ENCODE peak calls at places on chromosomes 5 and 9, in nine cellular contexts. Z, I, K, O, G, W, C, X and F are unnamed samples.

GRCh38 chr5:138459311-138459710 is 6.0 kb upstream of the EGR1 start:
- DNase-seq in O (no peak), W (no peak), K (no peak), Z (no peak), X (no peak), C (peak), G (no peak), I (no peak), F (peak)

GRCh38 chr9:138021251-138022056 is 143.9 kb downstream of the CACNA1B start:
- DNase-seq in Z (no peak), I (no peak), K (no peak), C (no peak), W (no peak), G (no peak), X (no peak), O (peak), F (no peak)

GRCh38 chr9:78215706-78216105 is 20.2 kb upstream of the CEP78 start:
- DNase-seq in C (no peak), K (peak), O (no peak), G (peak), Z (no peak), I (no peak), X (peak), W (no peak), F (no peak)

GRCh38 chr5:81397169-81397568 is 3.2 kb upstream of the ACOT12 start:
- DNase-seq in X (peak), I (no peak), O (peak), W (no peak), K (peak), C (no peak), Z (no peak), G (peak), F (no peak)

GRCh38 chr5:159459951-159460538 is 129.8 kb upstream of the IL12B start:
- DNase-seq in O (no peak), G (peak), W (no peak), Z (no peak), K (peak), C (no peak), I (peak), X (no peak), F (no peak)

GRCh38 chr5:165630211-165630866 is 2124.9 kb downstream of the MAT2B start:
- DNase-seq in Z (peak), G (peak), O (peak), W (peak), C (peak), I (peak), X (peak), K (peak), F (peak)

GRCh38 chr9:20188616-20189212 is 399.9 kb upstream of the SLC24A2 start:
- DNase-seq in O (no peak), X (no peak), I (no peak), C (no peak), K (no peak), Z (no peak), G (no peak), W (no peak), F (no peak)

GRCh38 chr9:99822096-99822595 is 461 bp downstream of the NR4A3 start:
- DNase-seq in I (peak), W (peak), K (no peak), G (peak), O (no peak), Z (no peak), C (peak), X (no peak), F (peak)

GRCh38 chr5:154164182-154164581 is 26.4 kb upstream of the GALNT10 start:
- DNase-seq in G (no peak), X (no peak), W (no peak), O (peak), C (no peak), Z (no peak), K (no peak), I (peak), F (peak)

GRCh38 chr9:129823163-129823933 is 588 bp downstream of the TOR1A start:
- DNase-seq in K (peak), I (peak), W (peak), O (peak), C (no peak), G (peak), X (peak), Z (no peak), F (no peak)

GRCh38 chr5:141484499-141485304 is at the start of gene PCDHGC4:
- DNase-seq in I (no peak), W (no peak), X (peak), O (peak), K (no peak), G (peak), Z (no peak), C (no peak), F (no peak)

GRCh38 chr5:180143656-180144364 is 65.2 kb downstream of the RASGEF1C start:
- DNase-seq in G (no peak), K (no peak), O (no peak), W (no peak), C (no peak), X (no peak), Z (no peak), I (peak), F (no peak)

GRCh38 chr9:131590907-131591844 is 45.9 kb downstream of the PRRT1B start:
- DNase-seq in X (peak), G (peak), C (peak), Z (no peak), W (peak), K (peak), O (peak), I (peak), F (peak)

GRCh38 chr5:58410441-58410840 is 49.4 kb downstream of the PLK2 start:
- DNase-seq in O (no peak), W (no peak), K (peak), X (peak), G (peak), Z (no peak), C (no peak), I (no peak), F (peak)

GRCh38 chr5:6291961-6292360 is 86.4 kb downstream of the MED10 start:
- DNase-seq in W (peak), X (no peak), Z (no peak), O (no peak), G (no peak), K (no peak), I (peak), C (no peak), F (peak)

GRCh38 chr9:128392302-128393152 is 21.4 kb downstream of the URM1 start:
- DNase-seq in G (no peak), W (no peak), K (no peak), X (no peak), O (peak), I (no peak), Z (no peak), C (no peak), F (no peak)

GRCh38 chr5:52657231-52657645 is 130.5 kb upstream of the ITGA1 start:
- DNase-seq in Z (peak), W (no peak), C (no peak), X (peak), O (peak), G (peak), K (peak), I (peak), F (peak)
- H3K9ac ChIP-seq in Z (no peak), W (no peak), C (no peak), X (no peak), O (no peak), G (no peak), K (no peak), I (no peak), F (no peak)

DNA sequence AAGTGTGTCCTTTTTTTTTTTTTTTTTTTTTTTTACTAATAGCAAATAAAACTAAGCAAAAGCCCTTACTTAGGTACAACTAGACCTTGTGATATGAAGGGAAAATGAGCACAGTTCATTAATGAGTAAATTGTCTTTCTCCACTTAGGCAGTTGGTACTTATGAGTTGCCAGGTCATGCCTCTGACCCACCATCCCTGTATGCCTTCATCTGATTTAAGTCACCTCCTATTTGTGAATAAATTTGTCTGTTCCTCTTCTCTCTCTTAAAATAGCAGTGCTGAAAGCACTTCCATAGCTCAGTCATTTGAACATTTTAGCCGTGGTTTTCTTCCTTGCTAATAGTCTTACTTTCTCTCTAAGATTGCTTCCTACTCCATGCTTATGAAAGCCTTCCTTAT is 61.4 kb downstream of the SLC44A1 start:
- DNase-seq in K (no peak), Z (no peak), G (no peak), W (no peak), O (no peak), C (no peak), X (no peak), I (no peak), F (no peak)
- H3K9ac ChIP-seq in K (no peak), Z (no peak), G (no peak), W (no peak), O (no peak), C (no peak), X (no peak), I (no peak), F (no peak)

GRCh38 chr5:131211669-131212068 is 40.9 kb downstream of the LYRM7 start:
- DNase-seq in X (no peak), O (no peak), K (no peak), C (no peak), Z (no peak), I (peak), G (no peak), W (no peak), F (no peak)
- H3K9ac ChIP-seq in X (no peak), O (no peak), K (no peak), C (no peak), Z (no peak), I (peak), G (no peak), W (no peak), F (no peak)

DNA sequence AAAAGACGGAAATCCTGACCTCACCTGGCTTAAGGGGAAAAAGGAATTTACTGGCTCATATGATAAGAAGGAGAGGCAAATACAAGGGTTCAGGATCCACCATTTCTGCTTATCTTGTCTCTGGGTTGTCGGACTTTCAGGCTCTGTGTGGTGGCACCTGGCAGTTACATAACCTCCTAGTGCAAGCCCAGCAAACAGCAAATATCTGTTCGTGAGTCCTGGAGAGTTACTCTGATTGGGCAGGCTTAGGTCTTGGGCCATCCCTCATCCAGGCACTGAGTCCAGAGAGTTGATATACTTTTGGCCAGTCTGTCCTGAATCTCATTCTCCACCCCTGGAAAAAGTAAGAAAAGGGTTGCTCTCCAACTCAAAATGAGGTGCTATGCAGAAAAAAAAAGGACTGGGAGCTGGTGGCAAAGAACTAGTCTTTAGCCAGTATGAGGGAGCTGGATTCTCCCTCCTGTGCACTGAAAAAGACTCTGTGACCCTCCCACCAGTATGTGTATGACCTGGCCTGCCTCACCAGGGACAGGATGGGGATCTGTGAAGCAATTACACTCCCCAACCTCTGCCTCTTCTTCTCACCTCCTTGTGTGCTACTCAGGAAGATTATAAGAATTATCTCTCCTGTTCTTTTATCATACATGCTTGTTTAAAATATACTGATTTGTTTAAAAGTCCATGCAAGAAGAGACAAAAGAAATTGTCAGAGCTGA is 282.9 kb downstream of the ARHGAP26 start:
- DNase-seq in Z (no peak), O (no peak), X (no peak), C (no peak), K (no peak), I (peak), G (no peak), W (no peak), F (peak)
- H3K9ac ChIP-seq in Z (no peak), O (no peak), X (no peak), C (no peak), K (no peak), I (peak), G (no peak), W (no peak), F (no peak)

GRCh38 chr9:70044450-70045307 is 1.0 kb downstream of the MAMDC2 start:
- DNase-seq in G (peak), C (no peak), W (no peak), O (no peak), Z (no peak), X (peak), I (no peak), K (peak), F (peak)

GRCh38 chr9:70043285-70043684 is 363 bp upstream of the MAMDC2 start:
- DNase-seq in W (no peak), K (no peak), I (no peak), Z (no peak), X (no peak), O (no peak), G (no peak), C (no peak), F (no peak)

GRCh38 chr9:70045452-70045851 is 1.8 kb downstream of the MAMDC2 start:
- DNase-seq in O (no peak), W (no peak), X (no peak), K (no peak), G (no peak), C (no peak), Z (no peak), I (no peak), F (no peak)

GRCh38 chr9:70042461-70043215 is 1.0 kb upstream of the MAMDC2 start:
- DNase-seq in G (no peak), I (no peak), X (no peak), W (no peak), Z (no peak), C (no peak), K (no peak), O (no peak), F (no peak)

GRCh38 chr9:70043689-70044449 is at the start of gene MAMDC2:
- DNase-seq in C (peak), O (peak), W (no peak), G (peak), I (no peak), X (peak), Z (no peak), K (peak), F (peak)
- H3K9ac ChIP-seq in C (peak), O (no peak), W (no peak), G (no peak), I (no peak), X (peak), Z (no peak), K (peak), F (peak)

GRCh38 chr5:157486861-157487260 is 26.8 kb downstream of the NIPAL4 start:
- DNase-seq in G (no peak), O (no peak), C (no peak), Z (no peak), X (no peak), K (no peak), W (no peak), I (no peak), F (no peak)
- H3K9ac ChIP-seq in G (no peak), O (no peak), C (peak), Z (no peak), X (peak), K (no peak), W (no peak), I (no peak), F (no peak)

GRCh38 chr5:61339764-61340163 is 7.7 kb downstream of the ZSWIM6 start:
- DNase-seq in I (no peak), X (no peak), O (no peak), W (no peak), G (no peak), C (no peak), K (no peak), Z (no peak), F (no peak)
- H3K9ac ChIP-seq in I (no peak), X (no peak), O (no peak), W (no peak), G (no peak), C (no peak), K (no peak), Z (peak), F (no peak)

GRCh38 chr5:132457371-132458225 is 33.0 kb downstream of the IRF1 start:
- DNase-seq in X (peak), Z (no peak), C (no peak), O (no peak), W (peak), G (peak), K (peak), I (no peak), F (no peak)

GRCh38 chr5:132456553-132457361 is 33.8 kb downstream of the IRF1 start:
- DNase-seq in C (no peak), O (no peak), X (peak), I (no peak), Z (no peak), W (peak), G (peak), K (no peak), F (peak)

GRCh38 chr5:132459031-132459982 is 31.3 kb downstream of the IRF1 start:
- DNase-seq in K (peak), X (peak), W (peak), Z (no peak), I (no peak), G (peak), C (no peak), O (no peak), F (no peak)

GRCh38 chr5:132458651-132459030 is 31.9 kb downstream of the IRF1 start:
- DNase-seq in G (peak), Z (no peak), I (no peak), X (peak), C (no peak), K (peak), W (no peak), O (no peak), F (peak)

GRCh38 chr5:132458226-132458560 is 32.4 kb downstream of the IRF1 start:
- DNase-seq in W (no peak), G (peak), X (peak), K (peak), C (no peak), O (no peak), I (no peak), Z (no peak), F (no peak)
- H3K9ac ChIP-seq in W (peak), G (peak), X (peak), K (no peak), C (no peak), O (peak), I (no peak), Z (no peak), F (peak)

DNA sequence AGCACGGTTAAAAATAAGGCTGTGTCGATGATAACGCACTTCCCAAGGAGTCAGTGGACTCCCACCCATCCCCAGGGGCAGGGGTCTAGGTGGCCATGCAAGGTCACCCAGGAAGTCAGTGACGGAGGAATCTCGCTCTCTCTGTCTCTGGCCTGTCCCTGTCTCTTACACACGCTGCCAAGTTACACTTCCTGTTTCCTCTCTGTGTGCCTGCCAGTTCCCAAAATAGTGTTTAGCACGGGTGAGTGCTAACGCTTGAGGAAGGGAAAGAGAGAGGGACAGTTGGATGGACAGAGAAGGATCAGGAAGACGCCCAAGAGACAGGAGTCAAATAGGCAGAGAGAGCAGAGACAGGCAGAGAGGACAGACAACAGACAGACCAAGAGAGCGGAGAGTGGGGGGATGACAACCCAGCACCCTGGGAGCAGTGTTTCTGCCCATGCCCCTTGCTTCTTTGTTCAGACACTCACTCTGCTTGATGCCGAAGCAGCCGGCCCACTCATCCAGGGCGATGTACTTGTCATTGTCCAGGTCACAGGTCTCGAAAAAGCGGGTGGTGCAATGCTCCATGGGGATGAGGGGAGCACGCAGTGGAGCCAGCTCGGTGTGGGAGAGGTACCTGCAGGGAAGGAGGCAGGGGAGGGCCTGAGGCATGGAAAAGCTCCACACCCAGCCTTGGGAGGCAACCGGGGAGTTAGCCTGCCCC is 22.9 kb downstream of the SPARC start:
- DNase-seq in C (no peak), O (no peak), Z (no peak), X (no peak), I (peak), W (no peak), K (no peak), G (peak), F (no peak)
- H3K9ac ChIP-seq in C (no peak), O (peak), Z (no peak), X (peak), I (peak), W (no peak), K (peak), G (peak), F (no peak)